ENCODE peak calls at places on chromosomes 12 and 14, in seven cellular contexts. H is aorta; Q is IMR-90; W is fibroblast of lung; I is CD8-positive, alpha-beta memory T cell; S is spleen; L is heart left ventricle. O is an unnamed sample. For H3K4me1, the result is how much of the 10 kb centered on the place peaks cover.

GRCh38 chr14:74528886-74529285 is 35.3 kb downstream of the ISCA2 start:
- DNase-seq in H (no peak), Q (no peak), W (no peak), I (no peak), S (no peak), L (no peak), O (no peak)

GRCh38 chr12:120468846-120469449 is 600 bp downstream of the SRSF9 start:
- DNase-seq in H (peak), Q (peak), W (no peak), I (no peak), S (peak), L (peak), O (no peak)

GRCh38 chr12:105072888-105073488 is 11.3 kb downstream of the ALDH1L2 start:
- DNase-seq in H (no peak), Q (no peak), W (no peak), I (no peak), S (no peak), L (no peak), O (no peak)

GRCh38 chr12:32739279-32739678 is 16.4 kb downstream of the YARS2 start:
- DNase-seq in H (no peak), Q (no peak), W (no peak), I (no peak), S (no peak), L (no peak), O (no peak)

GRCh38 chr14:35915185-35915584 is 89.0 kb downstream of the BRMS1L start:
- DNase-seq in H (no peak), Q (no peak), W (no peak), I (no peak), S (no peak), L (no peak), O (no peak)

GRCh38 chr12:68080577-68080976 is 79.0 kb downstream of the IFNG start:
- DNase-seq in H (no peak), Q (no peak), W (no peak), I (peak), S (no peak), L (no peak), O (peak)

GRCh38 chr12:132066345-132066685 is 77.8 kb downstream of the DDX51 start:
- DNase-seq in H (no peak), Q (no peak), W (no peak), I (peak), S (peak), L (no peak), O (no peak)

GRCh38 chr12:31412292-31412801 is 86.4 kb upstream of the SINHCAF start:
- DNase-seq in H (no peak), Q (no peak), W (no peak), I (no peak), S (no peak), L (no peak), O (peak)

GRCh38 chr12:116797885-116798284 is 59.8 kb downstream of the RNFT2 start:
- DNase-seq in H (no peak), Q (no peak), W (no peak), I (no peak), S (no peak), L (peak), O (no peak)

GRCh38 chr12:53543539-53543938 is 36.3 kb upstream of the NPFF start:
- DNase-seq in H (peak), Q (peak), W (peak), I (peak), S (no peak), L (peak), O (peak)

GRCh38 chr12:130881046-130881445 is 9.2 kb downstream of the RAN start:
- DNase-seq in H (no peak), Q (no peak), W (no peak), I (no peak), S (no peak), L (no peak), O (peak)

GRCh38 chr12:130879212-130879686 is 7.4 kb downstream of the RAN start:
- DNase-seq in H (no peak), Q (no peak), W (no peak), I (no peak), S (peak), L (no peak), O (peak)

GRCh38 chr12:130878193-130879185 is 6.6 kb downstream of the RAN start:
- DNase-seq in H (no peak), Q (no peak), W (no peak), I (no peak), S (no peak), L (no peak), O (peak)

GRCh38 chr12:130880411-130880885 is 8.6 kb downstream of the RAN start:
- DNase-seq in H (no peak), Q (no peak), W (no peak), I (no peak), S (no peak), L (no peak), O (peak)

DNA sequence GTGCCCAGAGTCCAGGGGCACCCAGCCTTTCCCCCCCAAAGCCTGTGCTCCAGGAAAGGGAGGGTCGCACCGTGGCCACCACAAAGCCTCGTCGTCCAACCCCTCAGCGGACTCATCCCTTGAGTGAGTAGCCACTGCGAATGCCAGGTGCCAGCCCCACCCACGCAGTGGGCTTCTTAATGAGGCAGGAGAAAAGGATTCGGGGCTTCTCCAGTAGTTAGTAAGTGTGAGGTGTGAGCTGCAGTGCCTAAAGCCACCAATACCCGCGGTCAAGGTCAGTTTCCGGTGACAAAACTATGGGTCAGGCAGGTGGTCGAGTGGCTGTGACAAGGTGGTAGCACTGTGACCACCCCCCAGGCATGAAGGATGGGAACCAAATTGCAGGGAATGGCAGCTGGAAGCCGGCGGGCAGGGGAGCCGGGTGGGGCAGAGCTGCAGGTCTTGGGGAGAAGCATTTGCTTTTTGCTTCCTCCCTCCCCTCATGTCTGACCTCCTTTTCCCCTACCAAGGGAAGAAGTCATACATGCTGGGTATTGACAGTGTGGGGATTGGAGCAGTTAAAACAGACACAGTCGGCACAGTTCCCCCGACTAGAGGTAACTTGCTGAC is 8.0 kb downstream of the RAN start:
- DNase-seq in H (no peak), Q (no peak), W (no peak), I (no peak), S (peak), L (no peak), O (peak)
- H3K4me1 ChIP-seq in H (under half), Q (under half), W (under half), I (under half), S (under half), L (under half), O (under half)

GRCh38 chr14:64504897-64505771 is 564 bp downstream of the ZBTB1 start:
- DNase-seq in H (peak), Q (peak), W (peak), I (peak), S (peak), L (peak), O (peak)

GRCh38 chr14:64502476-64503183 is 1.0 kb downstream of the ZBTB25 start:
- DNase-seq in H (no peak), Q (peak), W (peak), I (peak), S (peak), L (no peak), O (peak)

GRCh38 chr14:64503184-64503433 is 529 bp downstream of the ZBTB25 start:
- DNase-seq in H (no peak), Q (no peak), W (no peak), I (no peak), S (no peak), L (no peak), O (no peak)

GRCh38 chr14:64503434-64504309 is at the start of gene ZBTB25:
- DNase-seq in H (peak), Q (peak), W (peak), I (peak), S (peak), L (peak), O (peak)

DNA sequence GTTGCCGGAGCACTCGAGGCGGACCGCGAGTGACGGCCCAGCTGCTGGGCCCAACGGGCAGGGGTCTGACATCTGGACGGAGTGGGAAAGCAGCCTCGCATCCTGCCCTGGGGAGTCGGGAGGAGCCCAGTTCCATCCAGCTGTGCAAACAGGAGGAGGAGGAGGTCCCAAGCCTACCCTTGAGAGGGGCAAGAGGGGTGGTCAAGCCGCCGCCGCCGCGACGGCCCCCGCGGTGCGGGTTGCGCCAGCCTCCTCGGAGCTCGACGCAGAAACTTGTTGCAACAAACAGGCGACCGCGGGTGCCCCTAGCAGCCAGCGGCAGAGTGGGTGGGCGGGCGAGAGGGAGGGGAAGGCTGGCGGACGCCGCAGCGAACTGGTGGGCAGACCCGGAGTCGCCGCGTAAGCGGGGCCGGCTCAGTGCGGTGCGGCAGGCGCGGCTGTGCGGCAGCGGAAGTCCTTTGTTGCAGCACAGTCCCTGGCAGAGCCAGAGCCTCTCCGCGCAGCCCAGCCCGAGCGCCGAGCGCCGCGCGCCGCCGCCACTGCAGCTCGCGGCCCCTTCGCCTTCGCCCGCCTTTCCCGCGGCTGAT is at the start of gene ZBTB1:
- DNase-seq in H (peak), Q (peak), W (peak), I (peak), S (peak), L (peak), O (peak)
- H3K4me1 ChIP-seq in H (under half), Q (under half), W (under half), I (half or more), S (half or more), L (half or more), O (under half)

DNA sequence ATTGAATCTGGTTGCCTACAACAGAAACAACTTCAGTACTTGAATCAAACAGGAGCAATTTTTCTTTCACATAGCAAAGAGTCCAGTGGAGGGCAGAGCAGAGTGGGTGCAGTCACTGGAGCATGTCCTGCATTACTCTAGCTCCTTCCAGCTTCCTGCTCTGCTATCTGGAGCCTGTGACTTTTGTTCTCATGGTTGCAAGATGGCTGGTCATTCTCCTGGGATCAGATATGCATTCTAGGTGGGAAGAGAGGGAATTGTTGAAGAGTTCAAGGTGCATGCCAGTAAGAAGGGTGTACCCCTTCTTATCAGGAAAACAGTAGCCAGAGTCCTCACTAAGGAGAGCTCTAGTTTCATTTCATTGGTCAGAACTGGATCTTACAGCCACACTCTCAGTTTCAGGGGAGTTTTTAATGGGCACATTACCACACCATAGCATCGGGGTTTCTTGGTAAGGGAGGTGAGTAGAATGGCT is 8.0 kb downstream of the IFT43 start:
- DNase-seq in H (no peak), Q (no peak), W (no peak), I (no peak), S (no peak), L (no peak), O (peak)
- H3K4me1 ChIP-seq in H (under half), Q (under half), W (under half), I (under half), S (under half), L (half or more), O (under half)

DNA sequence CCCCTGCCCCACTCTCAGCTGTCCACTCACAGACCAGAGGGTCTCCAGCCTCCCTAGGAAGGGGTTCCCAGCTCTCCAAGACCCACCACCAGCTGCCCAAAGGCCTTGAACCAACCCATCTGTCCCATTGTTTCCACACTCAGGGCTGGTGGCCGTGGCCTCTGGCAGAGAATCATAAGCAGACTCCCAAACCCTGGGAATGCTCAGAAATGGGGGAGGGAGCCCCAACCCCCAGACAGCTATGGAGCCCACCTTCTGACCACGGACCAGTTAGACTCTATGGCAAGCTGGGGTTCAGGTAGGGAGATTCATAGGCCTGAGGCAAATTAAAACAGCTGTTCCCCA is 280.0 kb downstream of the DPF3 start:
- DNase-seq in H (no peak), Q (no peak), W (no peak), I (no peak), S (no peak), L (no peak), O (peak)
- H3K4me1 ChIP-seq in H (under half), Q (under half), W (under half), I (under half), S (half or more), L (half or more), O (under half)

O was measured in endodermal cell.